ENCODE peak calls at places on chromosomes 4 and X, in four cellular contexts. One of them, this sample, is unnamed.

GRCh38 chrX:139831689-139832456 is 101.0 kb downstream of the ATP11C start:
- DNase-seq in left lung: no peak
- DNase-seq in GM23248: peak; percentile 36
- DNase-seq in right cardiac atrium: no peak
- DNase-seq in this sample: no peak

GRCh38 chr4:145619639-145619996 is 433 bp downstream of the MMAA start:
- DNase-seq in left lung: no peak
- DNase-seq in GM23248: peak; percentile 78
- DNase-seq in right cardiac atrium: peak; percentile 63
- DNase-seq in this sample: peak; percentile 47

GRCh38 chrX:87003031-87003430 is 514.6 kb upstream of the KLHL4 start:
- DNase-seq in left lung: no peak
- DNase-seq in GM23248: no peak
- DNase-seq in right cardiac atrium: no peak
- DNase-seq in this sample: no peak

GRCh38 chr4:47510506-47511143 is 25.6 kb downstream of the ATP10D start:
- DNase-seq in left lung: no peak
- DNase-seq in GM23248: peak; percentile 60
- DNase-seq in right cardiac atrium: no peak
- DNase-seq in this sample: no peak

GRCh38 chrX:55056820-55057690 is 17.8 kb upstream of the PAGE2B start:
- DNase-seq in left lung: no peak
- DNase-seq in GM23248: peak; percentile 47
- DNase-seq in right cardiac atrium: no peak
- DNase-seq in this sample: no peak

GRCh38 chrX:71082253-71082652 is 13.4 kb upstream of the FOXO4 start:
- DNase-seq in left lung: no peak
- DNase-seq in GM23248: no peak
- DNase-seq in right cardiac atrium: no peak
- DNase-seq in this sample: no peak

GRCh38 chr4:173121044-173121685 is 47.4 kb upstream of the GALNT7 start:
- DNase-seq in left lung: no peak
- DNase-seq in GM23248: peak; percentile 20
- DNase-seq in right cardiac atrium: no peak
- DNase-seq in this sample: peak; percentile 45

GRCh38 chrX:139429913-139430312 is 100.6 kb upstream of the F9 start:
- DNase-seq in left lung: no peak
- DNase-seq in GM23248: peak; percentile 26
- DNase-seq in right cardiac atrium: no peak
- DNase-seq in this sample: no peak

GRCh38 chr4:169147217-169147616 is 123.5 kb downstream of the SH3RF1 start:
- DNase-seq in left lung: no peak
- DNase-seq in GM23248: peak; percentile 48
- DNase-seq in right cardiac atrium: no peak
- DNase-seq in this sample: peak; percentile 62

GRCh38 chrX:153909980-153910360 is 5.5 kb downstream of the AVPR2 start:
- DNase-seq in left lung: peak; percentile 31
- DNase-seq in GM23248: no peak
- DNase-seq in right cardiac atrium: no peak
- DNase-seq in this sample: no peak

GRCh38 chrX:34624416-34624815 is 32.7 kb downstream of the TMEM47 start:
- DNase-seq in left lung: no peak
- DNase-seq in GM23248: peak; percentile 12
- DNase-seq in right cardiac atrium: no peak
- DNase-seq in this sample: no peak

GRCh38 chrX:38262715-38263620 is 42.3 kb upstream of the SRPX start:
- DNase-seq in left lung: no peak
- DNase-seq in GM23248: peak; percentile 1
- DNase-seq in right cardiac atrium: no peak
- DNase-seq in this sample: no peak

GRCh38 chr4:53682196-53682595 is 90.9 kb upstream of the LNX1 start:
- DNase-seq in left lung: no peak
- DNase-seq in GM23248: peak; percentile 84
- DNase-seq in right cardiac atrium: no peak
- DNase-seq in this sample: no peak

GRCh38 chr4:13670456-13671150 is 43.1 kb upstream of the BOD1L1 start:
- DNase-seq in left lung: no peak
- DNase-seq in GM23248: no peak
- DNase-seq in right cardiac atrium: no peak
- DNase-seq in this sample: no peak

GRCh38 chr4:52983563-52984303 is 121.6 kb downstream of the RASL11B start:
- DNase-seq in left lung: no peak
- DNase-seq in GM23248: peak; percentile 79
- DNase-seq in right cardiac atrium: no peak
- DNase-seq in this sample: peak; percentile 49

GRCh38 chr4:127370495-127371069 is 262.2 kb upstream of the INTU start:
- DNase-seq in left lung: no peak
- DNase-seq in GM23248: no peak
- DNase-seq in right cardiac atrium: peak; percentile 83
- DNase-seq in this sample: no peak

GRCh38 chrX:21963226-21963625 is 22.7 kb downstream of the SMS start:
- DNase-seq in left lung: no peak
- DNase-seq in GM23248: no peak
- DNase-seq in right cardiac atrium: no peak
- DNase-seq in this sample: no peak

GRCh38 chrX:77440310-77440709 is 6.9 kb upstream of the FGF16 start:
- DNase-seq in left lung: no peak
- DNase-seq in GM23248: no peak
- DNase-seq in right cardiac atrium: no peak
- DNase-seq in this sample: no peak

GRCh38 chr4:56799291-56799823 is 22.1 kb downstream of the SPINK2 start:
- DNase-seq in left lung: no peak
- DNase-seq in GM23248: peak; percentile 36
- DNase-seq in right cardiac atrium: no peak
- DNase-seq in this sample: no peak

GRCh38 chr4:54558889-54559682 is 98.7 kb upstream of the KIT start:
- DNase-seq in left lung: no peak
- DNase-seq in GM23248: no peak
- DNase-seq in right cardiac atrium: no peak
- DNase-seq in this sample: no peak

GRCh38 chr4:31241504-31241903 is 521.3 kb downstream of the PCDH7 start:
- DNase-seq in left lung: no peak
- DNase-seq in GM23248: no peak
- DNase-seq in right cardiac atrium: no peak
- DNase-seq in this sample: no peak

GRCh38 chr4:90486346-90486745 is 359.2 kb downstream of the CCSER1 start:
- DNase-seq in left lung: no peak
- DNase-seq in GM23248: no peak
- DNase-seq in right cardiac atrium: no peak
- DNase-seq in this sample: peak; percentile 61

GRCh38 chrX:39809326-39809725 is 288.4 kb downstream of the BCOR start:
- DNase-seq in left lung: no peak
- DNase-seq in GM23248: peak; percentile 85
- DNase-seq in right cardiac atrium: no peak
- DNase-seq in this sample: peak; percentile 39

GRCh38 chr4:105126311-105127153 is 20.1 kb upstream of the TET2 start:
- DNase-seq in left lung: no peak
- DNase-seq in GM23248: peak; percentile 23
- DNase-seq in right cardiac atrium: no peak
- DNase-seq in this sample: no peak

GRCh38 chr4:161949941-161950725 is 213.7 kb downstream of the FSTL5 start:
- DNase-seq in left lung: no peak
- DNase-seq in GM23248: peak; percentile 0
- DNase-seq in right cardiac atrium: no peak
- DNase-seq in this sample: peak; percentile 72

GRCh38 chr4:85741921-85742591 is 267.1 kb downstream of the ARHGAP24 start:
- DNase-seq in left lung: no peak
- DNase-seq in GM23248: no peak
- DNase-seq in right cardiac atrium: peak; percentile 77
- DNase-seq in this sample: no peak

GRCh38 chrX:24131476-24131875 is 18.1 kb upstream of the ZFX start:
- DNase-seq in left lung: no peak
- DNase-seq in GM23248: no peak
- DNase-seq in right cardiac atrium: no peak
- DNase-seq in this sample: no peak

GRCh38 chrX:70176938-70177533 is at the start of gene DGAT2L6:
- DNase-seq in left lung: no peak
- DNase-seq in GM23248: no peak
- DNase-seq in right cardiac atrium: no peak
- DNase-seq in this sample: no peak

GRCh38 chr4:61406677-61407076 is 206.6 kb downstream of the ADGRL3 start:
- DNase-seq in left lung: no peak
- DNase-seq in GM23248: no peak
- DNase-seq in right cardiac atrium: no peak
- DNase-seq in this sample: peak; percentile 42

GRCh38 chrX:136691028-136691809 is 43.3 kb downstream of the CD40LG start:
- DNase-seq in left lung: no peak
- DNase-seq in GM23248: no peak
- DNase-seq in right cardiac atrium: no peak
- DNase-seq in this sample: peak; percentile 64

GRCh38 chr4:153555730-153556440 is 89.7 kb downstream of the TMEM131L start:
- DNase-seq in left lung: no peak
- DNase-seq in GM23248: peak; percentile 25
- DNase-seq in right cardiac atrium: peak; percentile 93
- DNase-seq in this sample: no peak

GRCh38 chr4:124708517-124709300 is 3.8 kb downstream of the ANKRD50 start:
- DNase-seq in left lung: no peak
- DNase-seq in GM23248: no peak
- DNase-seq in right cardiac atrium: no peak
- DNase-seq in this sample: no peak

GRCh38 chr4:124705393-124705792 is 7.1 kb downstream of the ANKRD50 start:
- DNase-seq in left lung: no peak
- DNase-seq in GM23248: no peak
- DNase-seq in right cardiac atrium: no peak
- DNase-seq in this sample: no peak

GRCh38 chr4:124697441-124697840 is 15.1 kb downstream of the ANKRD50 start:
- DNase-seq in left lung: no peak
- DNase-seq in GM23248: no peak
- DNase-seq in right cardiac atrium: no peak
- DNase-seq in this sample: no peak

DNA sequence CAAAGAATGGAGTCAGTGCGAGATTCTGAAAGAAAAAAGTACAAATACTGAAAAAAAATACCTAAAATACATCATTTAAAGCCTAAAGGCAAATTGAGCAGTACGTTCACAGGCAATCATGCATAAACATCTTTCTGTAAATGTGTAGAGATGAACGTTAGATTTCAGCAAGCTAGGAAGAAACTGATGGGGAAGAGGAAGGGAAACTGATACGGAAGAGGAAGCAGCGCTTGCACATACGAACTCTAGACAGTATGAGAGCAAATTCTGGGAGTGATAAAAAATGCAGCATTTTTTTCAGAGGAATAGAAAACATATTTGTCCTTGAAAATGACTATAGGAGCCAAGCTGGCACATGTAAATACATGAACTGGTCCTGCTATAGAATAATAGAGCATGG is 9.4 kb downstream of the ANKRD50 start:
- DNase-seq in left lung: no peak
- DNase-seq in GM23248: no peak
- DNase-seq in right cardiac atrium: no peak
- DNase-seq in this sample: no peak
- H3K27ac ChIP-seq in left lung: no peak overlapping the region
- H3K27ac ChIP-seq in GM23248: no peak overlapping the region
- H3K27ac ChIP-seq in right cardiac atrium: no peak overlapping the region
- H3K27ac ChIP-seq in this sample: no peak overlapping the region

GRCh38 chr4:69075061-69075792 is 21.0 kb upstream of the UGT2B7 start:
- DNase-seq in left lung: no peak
- DNase-seq in GM23248: no peak
- DNase-seq in right cardiac atrium: no peak
- DNase-seq in this sample: no peak

GRCh38 chr4:69073375-69073774 is 22.9 kb upstream of the UGT2B7 start:
- DNase-seq in left lung: no peak
- DNase-seq in GM23248: no peak
- DNase-seq in right cardiac atrium: no peak
- DNase-seq in this sample: no peak

GRCh38 chr4:69069085-69069484 is 27.2 kb upstream of the UGT2B7 start:
- DNase-seq in left lung: no peak
- DNase-seq in GM23248: no peak
- DNase-seq in right cardiac atrium: no peak
- DNase-seq in this sample: no peak

GRCh38 chr4:69070590-69070989 is 25.7 kb upstream of the UGT2B7 start:
- DNase-seq in left lung: no peak
- DNase-seq in GM23248: no peak
- DNase-seq in right cardiac atrium: no peak
- DNase-seq in this sample: no peak

GRCh38 chr4:69071286-69071685 is 25.0 kb upstream of the UGT2B7 start:
- DNase-seq in left lung: no peak
- DNase-seq in GM23248: no peak
- DNase-seq in right cardiac atrium: no peak
- DNase-seq in this sample: no peak
- H3K27ac ChIP-seq in left lung: no peak overlapping the region
- H3K27ac ChIP-seq in GM23248: no peak overlapping the region
- H3K27ac ChIP-seq in right cardiac atrium: no peak overlapping the region
- H3K27ac ChIP-seq in this sample: no peak overlapping the region

GRCh38 chrX:134821901-134822300 is 163.6 kb upstream of the PLAC1 start:
- DNase-seq in left lung: no peak
- DNase-seq in GM23248: no peak
- DNase-seq in right cardiac atrium: no peak
- DNase-seq in this sample: no peak

GRCh38 chrX:134821370-134821769 is 163.1 kb upstream of the PLAC1 start:
- DNase-seq in left lung: no peak
- DNase-seq in GM23248: peak; percentile 60
- DNase-seq in right cardiac atrium: peak; percentile 52
- DNase-seq in this sample: no peak
- H3K27ac ChIP-seq in left lung: peak overlapping the region; percentile 41
- H3K27ac ChIP-seq in GM23248: peak overlapping the region; percentile 37
- H3K27ac ChIP-seq in right cardiac atrium: no peak overlapping the region
- H3K27ac ChIP-seq in this sample: no peak overlapping the region

GRCh38 chrX:11759461-11760311 is 1.6 kb downstream of the MSL3 start:
- DNase-seq in left lung: no peak
- DNase-seq in GM23248: peak; percentile 93
- DNase-seq in right cardiac atrium: peak; percentile 84
- DNase-seq in this sample: peak; percentile 75
- H3K27ac ChIP-seq in left lung: peak overlapping the region; percentile 95
- H3K27ac ChIP-seq in GM23248: peak overlapping the region; percentile 95
- H3K27ac ChIP-seq in right cardiac atrium: no peak overlapping the region
- H3K27ac ChIP-seq in this sample: peak overlapping the region; percentile 38

DNA sequence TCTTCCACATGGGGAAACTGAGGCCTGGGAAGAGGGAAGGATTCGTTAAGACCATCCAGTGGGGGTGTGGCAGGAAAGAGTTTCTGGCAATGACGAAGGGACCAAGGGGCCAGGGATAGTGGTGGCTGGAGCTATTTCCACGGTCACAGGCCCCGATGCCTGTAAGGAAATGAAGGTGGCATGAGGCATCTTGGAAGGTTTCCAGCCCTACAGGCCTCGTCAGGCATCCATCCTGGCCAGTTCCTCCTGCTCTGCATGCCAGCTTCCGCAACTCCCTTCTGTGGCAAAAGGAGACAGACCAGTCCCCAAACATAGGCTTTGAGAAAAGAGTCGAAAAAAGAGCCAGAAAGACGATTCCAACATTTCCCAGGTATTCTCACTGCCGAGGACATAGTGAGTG is 9.2 kb upstream of the C4orf50 start:
- DNase-seq in left lung: no peak
- DNase-seq in GM23248: no peak
- DNase-seq in right cardiac atrium: no peak
- DNase-seq in this sample: no peak
- H3K27ac ChIP-seq in left lung: no peak overlapping the region
- H3K27ac ChIP-seq in GM23248: no peak overlapping the region
- H3K27ac ChIP-seq in right cardiac atrium: no peak overlapping the region
- H3K27ac ChIP-seq in this sample: no peak overlapping the region

This sample was measured in foreskin keratinocyte.